ENCODE peak calls at places on chromosomes 11 and 22, in five cellular contexts. D, Q, M, L and C are unnamed samples.

GRCh38 chr22:48270731-48271130 is 1508.3 kb downstream of the TBC1D22A start:
- DNase-seq in D (no peak), Q (no peak), M (no peak), L (no peak), C (no peak)

GRCh38 chr11:67053896-67054850 is 2.5 kb upstream of the RHOD start:
- DNase-seq in D (peak; percentile 91), Q (peak; percentile 69), M (peak; percentile 98), L (peak; percentile 77), C (peak; percentile 92)

GRCh38 chr11:94922675-94923347 is 50.5 kb downstream of the CWC15 start:
- DNase-seq in D (no peak), Q (no peak), M (no peak), L (no peak), C (no peak)

GRCh38 chr11:4881860-4882500 is at the start of gene OR51T1:
- DNase-seq in D (peak; percentile 40), Q (peak; percentile 13), M (no peak), L (peak; percentile 8), C (peak; percentile 83)

GRCh38 chr22:42340150-42340549 is 69.7 kb upstream of the TCF20 start:
- DNase-seq in D (no peak), Q (no peak), M (no peak), L (no peak), C (no peak)

GRCh38 chr11:64234840-64235379 is 526 bp downstream of the VEGFB start:
- DNase-seq in D (no peak), Q (no peak), M (no peak), L (no peak), C (no peak)

GRCh38 chr11:12430912-12431311 is 53.5 kb downstream of the PARVA start:
- DNase-seq in D (peak; percentile 91), Q (peak; percentile 95), M (peak; percentile 13), L (peak; percentile 97), C (peak; percentile 94)

GRCh38 chr22:40533712-40534378 is 102.7 kb downstream of the MRTFA start:
- DNase-seq in D (peak; percentile 74), Q (peak; percentile 74), M (peak; percentile 47), L (peak; percentile 72), C (peak; percentile 88)

GRCh38 chr11:47442514-47442913 is 6.4 kb downstream of the RAPSN start:
- DNase-seq in D (no peak), Q (no peak), M (no peak), L (no peak), C (no peak)

GRCh38 chr22:26527574-26528465 is 15.5 kb upstream of the TFIP11 start:
- DNase-seq in D (no peak), Q (no peak), M (no peak), L (no peak), C (no peak)

GRCh38 chr11:14578551-14578956 is 58.4 kb upstream of the PSMA1 start:
- DNase-seq in D (peak; percentile 54), Q (peak; percentile 97), M (no peak), L (peak; percentile 64), C (peak; percentile 89)

GRCh38 chr22:38240734-38241252 is 32.0 kb downstream of the TMEM184B start:
- DNase-seq in D (peak; percentile 91), Q (peak; percentile 88), M (peak; percentile 47), L (peak; percentile 77), C (peak; percentile 87)

GRCh38 chr22:36362819-36363377 is 24.9 kb downstream of the MYH9 start:
- DNase-seq in D (no peak), Q (no peak), M (no peak), L (no peak), C (no peak)

GRCh38 chr11:59801981-59802638 is 8.5 kb downstream of the MRPL16 start:
- DNase-seq in D (peak; percentile 36), Q (peak; percentile 60), M (no peak), L (no peak), C (peak; percentile 37)

GRCh38 chr22:29872989-29873388 is 10.0 kb upstream of the MTMR3 start:
- DNase-seq in D (no peak), Q (no peak), M (no peak), L (no peak), C (no peak)

GRCh38 chr11:79902493-79902892 is 461.7 kb upstream of the TENM4 start:
- DNase-seq in D (peak; percentile 73), Q (no peak), M (no peak), L (peak; percentile 56), C (peak; percentile 10)

GRCh38 chr11:107590460-107591097 is 368 bp upstream of the ELMOD1 start:
- DNase-seq in D (no peak), Q (no peak), M (peak; percentile 17), L (no peak), C (no peak)

GRCh38 chr11:109967121-109967520 is 126.1 kb upstream of the ZC3H12C start:
- DNase-seq in D (no peak), Q (no peak), M (no peak), L (no peak), C (no peak)

GRCh38 chr11:60130496-60130895 is 42.0 kb downstream of the MS4A2 start:
- DNase-seq in D (no peak), Q (peak; percentile 3), M (peak; percentile 24), L (no peak), C (peak; percentile 5)

GRCh38 chr22:41976070-41976901 is 7.0 kb downstream of the SEPTIN3 start:
- DNase-seq in D (no peak), Q (no peak), M (no peak), L (no peak), C (no peak)

GRCh38 chr11:59255281-59255680 is 42.6 kb upstream of the MPEG1 start:
- DNase-seq in D (no peak), Q (no peak), M (no peak), L (no peak), C (no peak)

GRCh38 chr11:133160754-133161153 is 371.5 kb downstream of the OPCML start:
- DNase-seq in D (no peak), Q (no peak), M (no peak), L (no peak), C (no peak)

GRCh38 chr11:26992031-26992541 is 1.8 kb upstream of the FIBIN start:
- DNase-seq in D (peak; percentile 93), Q (peak; percentile 95), M (no peak), L (peak; percentile 96), C (peak; percentile 95)

GRCh38 chr11:34565417-34566208 is 52.0 kb upstream of the ELF5 start:
- DNase-seq in D (no peak), Q (no peak), M (peak; percentile 14), L (no peak), C (no peak)

GRCh38 chr11:35549787-35550186 is 24.4 kb upstream of the PAMR1 start:
- DNase-seq in D (peak; percentile 99), Q (peak; percentile 86), M (no peak), L (peak; percentile 88), C (peak; percentile 98)

GRCh38 chr11:118980191-118980881 is 8.8 kb downstream of the FOXR1 start:
- DNase-seq in D (no peak), Q (peak; percentile 14), M (no peak), L (no peak), C (peak; percentile 37)

GRCh38 chr11:3835100-3835485 is 5.7 kb downstream of the RHOG start:
- DNase-seq in D (peak; percentile 27), Q (no peak), M (no peak), L (no peak), C (peak; percentile 20)
- H3K4me3 ChIP-seq in D (no peak overlapping the region), Q (no peak overlapping the region), M (no peak overlapping the region), L (no peak overlapping the region), C (no peak overlapping the region)

GRCh38 chr11:828501-829115 is 889 bp downstream of the CRACR2B start:
- DNase-seq in D (no peak), Q (no peak), M (no peak), L (no peak), C (no peak)

GRCh38 chr11:827146-827860 is 416 bp upstream of the CRACR2B start:
- DNase-seq in D (no peak), Q (no peak), M (no peak), L (no peak), C (no peak)

GRCh38 chr11:827861-828167 is at the start of gene CRACR2B:
- DNase-seq in D (no peak), Q (no peak), M (no peak), L (no peak), C (no peak)

GRCh38 chr11:825366-826231 is 2.1 kb upstream of the CRACR2B start:
- DNase-seq in D (no peak), Q (no peak), M (no peak), L (no peak), C (no peak)

GRCh38 chr11:826836-827145 is 928 bp upstream of the CRACR2B start:
- DNase-seq in D (no peak), Q (no peak), M (no peak), L (no peak), C (no peak)
- TF ChIP-seq CTCF in D (no peak), Q (no peak), M (no peak), L (no peak), C (no peak)

GRCh38 chr11:7964873-7965272 is 374 bp downstream of the NLRP10 start:
- DNase-seq in D (peak; percentile 90), Q (no peak), M (no peak), L (peak; percentile 79), C (peak; percentile 13)
- H3K4me3 ChIP-seq in D (no peak overlapping the region), Q (no peak overlapping the region), M (no peak overlapping the region), L (no peak overlapping the region), C (no peak overlapping the region)

GRCh38 chr11:114059984-114060401 is 482 bp downstream of the ZBTB16 start:
- DNase-seq in D (no peak), Q (peak; percentile 60), M (no peak), L (peak; percentile 53), C (peak; percentile 78)

GRCh38 chr11:114060402-114061052 is 1.0 kb downstream of the ZBTB16 start:
- DNase-seq in D (no peak), Q (no peak), M (no peak), L (no peak), C (no peak)

GRCh38 chr11:114062272-114062671 is 2.8 kb downstream of the ZBTB16 start:
- DNase-seq in D (no peak), Q (no peak), M (no peak), L (no peak), C (no peak)

GRCh38 chr11:114059278-114059983 is at the start of gene ZBTB16:
- DNase-seq in D (no peak), Q (peak; percentile 93), M (no peak), L (peak; percentile 95), C (peak; percentile 94)

DNA sequence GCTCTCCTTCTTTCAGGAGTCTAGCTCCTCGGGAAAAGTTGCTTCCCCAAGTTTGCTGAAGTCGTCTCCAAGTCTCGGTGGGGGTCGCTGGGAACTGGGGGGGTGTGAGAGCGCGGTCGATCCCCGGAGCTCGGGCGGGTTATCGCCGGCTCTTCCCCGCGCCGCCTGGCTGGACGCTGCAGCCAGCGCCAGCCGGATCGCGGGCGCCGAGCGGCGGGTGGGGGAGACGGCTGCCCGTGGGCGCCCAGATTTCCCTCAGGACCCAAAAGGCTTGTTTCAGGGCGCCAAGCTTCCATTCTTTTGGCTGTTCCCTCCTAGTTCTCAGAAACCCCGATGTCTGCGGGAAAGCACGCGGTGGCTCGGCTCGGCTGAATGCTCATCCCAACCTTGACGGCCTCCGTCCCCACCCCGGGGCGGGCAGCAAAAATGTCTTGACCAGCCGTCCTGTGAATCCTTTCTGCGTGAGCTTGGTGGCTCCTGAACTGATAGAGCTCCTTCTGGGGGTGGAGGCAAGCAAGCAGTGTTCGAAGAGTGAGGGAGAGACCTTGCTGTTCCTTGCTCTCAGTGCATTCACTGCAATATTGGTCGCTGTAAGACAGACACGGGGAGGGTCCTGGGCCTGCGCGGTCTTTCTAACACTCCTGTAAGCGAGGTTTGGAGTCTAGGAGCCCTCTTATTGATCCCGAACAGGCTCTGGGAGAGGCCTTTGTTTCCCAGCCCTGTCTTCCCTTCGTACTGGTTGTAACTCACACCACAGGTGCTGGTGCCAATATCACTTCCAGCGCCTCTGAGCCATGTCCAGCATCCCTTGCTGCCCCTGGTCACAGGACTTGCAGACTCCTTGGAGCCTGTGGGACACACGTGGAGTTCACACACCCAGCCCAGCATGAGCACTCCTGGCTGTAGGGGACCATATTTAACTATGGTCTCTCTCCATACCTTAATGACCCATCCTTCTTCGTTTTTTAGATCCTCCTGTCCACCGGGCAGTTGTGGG is 1.8 kb downstream of the ZBTB16 start:
- DNase-seq in D (no peak), Q (peak; percentile 69), M (no peak), L (peak; percentile 68), C (peak; percentile 74)
- TF ChIP-seq CTCF in D (no peak), Q (no peak), M (no peak), L (no peak), C (peak; percentile 23)